ENCODE peak calls at places on chromosomes 11 and 22, in nine cellular contexts. V is stomach; C is hepatocyte; T is fibroblast of lung; B is adrenal gland; Z is neural progenitor cell; U is Karpas-422; D is CD4-positive, CD25-positive, alpha-beta regulatory T cell; X is cardiac muscle cell. Q is an unnamed sample.

GRCh38 chr11:46896719-46897406 is 21.5 kb downstream of the LRP4 start:
- DNase-seq in V (no peak), C (peak; percentile 74), T (peak; percentile 41), B (no peak), Z (peak; percentile 39), U (peak; percentile 84), D (no peak), X (peak; percentile 37), Q (no peak)

GRCh38 chr11:126280595-126280994 is 2.3 kb upstream of the TIRAP start:
- DNase-seq in V (no peak), C (no peak), T (no peak), B (no peak), Z (no peak), U (peak; percentile 43), D (no peak), X (no peak), Q (no peak)

GRCh38 chr22:20390394-20390907 is 3.5 kb upstream of the ZNF74 start:
- DNase-seq in V (no peak), C (no peak), T (no peak), B (no peak), Z (no peak), U (no peak), D (no peak), X (no peak), Q (no peak)

GRCh38 chr11:18749681-18750319 is 23.8 kb upstream of the IGSF22 start:
- DNase-seq in V (no peak), C (peak; percentile 50), T (peak; percentile 80), B (peak; percentile 84), Z (no peak), U (no peak), D (no peak), X (peak; percentile 11), Q (no peak)

GRCh38 chr11:108947654-108948570 is 283.0 kb downstream of the DDX10 start:
- DNase-seq in V (no peak), C (no peak), T (peak; percentile 80), B (no peak), Z (no peak), U (no peak), D (no peak), X (no peak), Q (no peak)

GRCh38 chr11:9273430-9274336 is 8.5 kb upstream of the DENND5A start:
- DNase-seq in V (no peak), C (no peak), T (peak; percentile 43), B (no peak), Z (no peak), U (no peak), D (no peak), X (no peak), Q (no peak)

GRCh38 chr11:7511405-7511804 is 2.4 kb upstream of the PPFIBP2 start:
- DNase-seq in V (peak; percentile 80), C (peak; percentile 32), T (no peak), B (peak; percentile 64), Z (no peak), U (no peak), D (no peak), X (no peak), Q (no peak)

GRCh38 chr11:61695917-61696316 is 15.7 kb downstream of the DAGLA start:
- DNase-seq in V (peak; percentile 78), C (peak; percentile 76), T (peak; percentile 78), B (peak; percentile 91), Z (no peak), U (no peak), D (peak; percentile 78), X (no peak), Q (peak; percentile 92)

GRCh38 chr11:9708544-9708943 is 44.7 kb downstream of the SWAP70 start:
- DNase-seq in V (no peak), C (no peak), T (peak; percentile 29), B (no peak), Z (no peak), U (no peak), D (no peak), X (no peak), Q (no peak)

GRCh38 chr22:41862160-41862529 is 29.2 kb downstream of the SREBF2 start:
- DNase-seq in V (no peak), C (peak; percentile 61), T (peak; percentile 18), B (no peak), Z (no peak), U (peak; percentile 92), D (no peak), X (no peak), Q (peak; percentile 51)

GRCh38 chr11:62713343-62713742 is 5.9 kb downstream of the GNG3 start:
- DNase-seq in V (peak; percentile 60), C (peak; percentile 79), T (no peak), B (peak; percentile 82), Z (no peak), U (peak; percentile 44), D (no peak), X (no peak), Q (no peak)

GRCh38 chr11:36139767-36140166 is 149.5 kb downstream of the COMMD9 start:
- DNase-seq in V (no peak), C (no peak), T (no peak), B (no peak), Z (no peak), U (no peak), D (no peak), X (no peak), Q (no peak)

GRCh38 chr22:49998718-49999062 is 13.9 kb downstream of the IL17REL start:
- DNase-seq in V (no peak), C (no peak), T (no peak), B (no peak), Z (no peak), U (no peak), D (no peak), X (no peak), Q (no peak)

GRCh38 chr22:47810505-47811500 is 1048.4 kb downstream of the TBC1D22A start:
- DNase-seq in V (no peak), C (no peak), T (no peak), B (no peak), Z (no peak), U (no peak), D (no peak), X (no peak), Q (no peak)

GRCh38 chr11:85423331-85423730 is 203.8 kb downstream of the DLG2 start:
- DNase-seq in V (no peak), C (no peak), T (no peak), B (no peak), Z (no peak), U (no peak), D (no peak), X (no peak), Q (no peak)

GRCh38 chr11:21121991-21122390 is 452.6 kb downstream of the NELL1 start:
- DNase-seq in V (no peak), C (no peak), T (no peak), B (no peak), Z (no peak), U (no peak), D (no peak), X (no peak), Q (no peak)

GRCh38 chr22:35128637-35129036 is 62.7 kb downstream of the ISX start:
- DNase-seq in V (no peak), C (no peak), T (no peak), B (no peak), Z (no peak), U (no peak), D (no peak), X (no peak), Q (no peak)

GRCh38 chr11:132782102-132782501 is 750.2 kb downstream of the OPCML start:
- DNase-seq in V (no peak), C (no peak), T (no peak), B (no peak), Z (no peak), U (no peak), D (no peak), X (no peak), Q (no peak)

DNA sequence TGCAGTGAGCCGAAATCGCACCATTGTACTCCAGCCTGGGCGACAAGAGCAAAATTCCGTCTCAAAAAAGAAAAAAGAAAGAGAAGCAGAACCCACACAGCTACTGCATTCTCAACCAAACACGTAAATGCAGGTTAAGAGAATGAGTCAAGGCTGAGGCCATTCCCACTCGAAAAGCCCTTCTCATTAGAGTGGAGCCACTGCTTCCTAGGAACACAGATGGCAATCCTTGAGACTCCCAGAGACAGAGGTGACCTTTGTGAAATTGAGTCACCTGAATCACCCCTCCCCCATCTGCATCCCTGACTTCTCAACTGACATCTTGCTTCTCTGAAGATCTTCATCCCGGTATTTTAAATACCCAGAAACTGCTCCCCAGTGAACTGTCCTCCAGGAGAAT is 8.2 kb downstream of the PACSIN2 start:
- DNase-seq in V (no peak), C (peak; percentile 44), T (peak; percentile 79), B (no peak), Z (no peak), U (no peak), D (no peak), X (no peak), Q (no peak)
- H3K27ac ChIP-seq in V (no peak overlapping the region), C (peak overlapping the region; percentile 89), T (no peak overlapping the region), B (peak overlapping the region; percentile 83), Z (no peak overlapping the region), U (no peak overlapping the region), D (no peak overlapping the region), X (no peak overlapping the region), Q (no peak overlapping the region)

GRCh38 chr11:67044496-67044895 is 12.2 kb upstream of the RHOD start:
- DNase-seq in V (no peak), C (no peak), T (peak; percentile 50), B (no peak), Z (no peak), U (peak; percentile 60), D (no peak), X (no peak), Q (no peak)
- H3K36me3 ChIP-seq in V (no peaks in the 10 kb centered on the region), C (no peaks in the 10 kb centered on the region), T (no peaks in the 10 kb centered on the region), B (no peaks in the 10 kb centered on the region), Z (no peaks in the 10 kb centered on the region), U (no peaks in the 10 kb centered on the region), D (no peaks in the 10 kb centered on the region), X (no peaks in the 10 kb centered on the region), Q (no peaks in the 10 kb centered on the region)

GRCh38 chr11:15108592-15109130 is 6.1 kb upstream of the INSC start:
- DNase-seq in V (no peak), C (no peak), T (no peak), B (no peak), Z (no peak), U (no peak), D (no peak), X (no peak), Q (no peak)
- H3K4me1 ChIP-seq in V (no peaks in the 10 kb centered on the region), C (no peaks in the 10 kb centered on the region), T (peaks cover 18% of the 10 kb centered on the region), B (no peaks in the 10 kb centered on the region), Z (peaks cover 6% of the 10 kb centered on the region), U (peaks cover 76% of the 10 kb centered on the region), D (no peaks in the 10 kb centered on the region), X (no peaks in the 10 kb centered on the region), Q (no peaks in the 10 kb centered on the region)

DNA sequence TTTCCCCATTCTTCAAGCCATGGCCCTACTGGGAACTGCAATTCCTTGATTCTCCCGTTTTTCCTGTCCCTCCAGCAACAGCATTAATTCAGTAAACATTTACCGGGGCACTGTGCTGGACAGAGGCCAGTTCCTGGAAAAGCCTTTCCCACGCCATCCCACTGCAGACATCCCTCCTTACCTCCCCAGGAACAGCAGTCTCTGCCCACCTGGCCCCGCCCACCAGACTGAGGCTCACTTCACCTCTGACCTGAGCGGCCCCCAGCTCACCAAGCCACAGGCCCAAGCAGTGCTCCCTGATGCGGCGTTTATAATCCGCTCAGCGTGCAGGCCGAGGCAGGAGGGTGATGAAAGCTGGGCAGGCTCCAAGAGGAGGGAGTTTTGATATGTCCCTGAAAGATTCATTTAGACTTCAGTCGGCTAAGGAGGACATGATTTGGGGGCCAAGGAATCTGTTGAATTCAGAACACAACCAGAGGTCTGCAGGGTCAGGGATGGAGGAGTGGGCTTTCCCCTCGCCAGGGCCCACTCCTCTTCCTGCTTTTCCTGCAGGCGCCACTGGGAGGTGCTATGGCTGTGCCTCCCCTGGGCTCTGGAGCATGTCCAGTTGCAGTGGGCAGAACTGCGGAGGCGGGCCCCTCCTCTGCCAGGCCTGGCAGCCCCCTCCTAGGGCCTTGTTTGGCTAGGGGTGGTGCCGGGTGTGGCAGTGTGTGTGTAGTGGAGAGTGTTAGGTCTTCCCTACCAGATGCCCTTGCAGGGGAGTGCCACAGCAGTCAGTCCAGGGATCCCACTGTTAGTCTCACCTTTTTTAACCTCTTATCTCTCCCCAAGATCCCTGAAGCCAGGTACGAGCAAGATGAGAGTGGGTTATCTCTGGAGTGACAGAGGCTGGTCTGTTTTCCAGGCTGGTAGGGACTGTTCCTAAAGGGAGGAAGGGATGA is 1.4 kb upstream of the TAGLN start:
- DNase-seq in V (peak; percentile 57), C (peak; percentile 36), T (peak; percentile 53), B (no peak), Z (peak; percentile 76), U (peak; percentile 43), D (no peak), X (peak; percentile 60), Q (no peak)
- H3K27ac ChIP-seq in V (peak overlapping the region; percentile 89), C (peak overlapping the region; percentile 78), T (peak overlapping the region; percentile 85), B (peak overlapping the region; percentile 74), Z (no peak overlapping the region), U (no peak overlapping the region), D (no peak overlapping the region), X (peak overlapping the region; percentile 99), Q (no peak overlapping the region)